ENCODE peak calls at places on chromosome 18, in four cellular contexts. One of them, this sample, is unnamed.

GRCh38 chr18:8513249-8513648 is 96.0 kb upstream of the RAB12 start:
- DNase-seq in stomach: no peak
- DNase-seq in GM12892: no peak
- DNase-seq in Panc1: no peak
- DNase-seq in this sample: no peak

GRCh38 chr18:56139792-56140254 is 498.6 kb downstream of the TXNL1 start:
- DNase-seq in GM12892: no peak
- DNase-seq in stomach: peak
- DNase-seq in Panc1: no peak
- DNase-seq in this sample: no peak

GRCh38 chr18:47397671-47398319 is 146.3 kb upstream of the SKOR2 start:
- DNase-seq in GM12892: no peak
- DNase-seq in stomach: no peak
- DNase-seq in Panc1: no peak
- DNase-seq in this sample: no peak

GRCh38 chr18:6294119-6294784 is 120.5 kb downstream of the L3MBTL4 start:
- DNase-seq in Panc1: no peak
- DNase-seq in stomach: no peak
- DNase-seq in GM12892: no peak
- DNase-seq in this sample: no peak

GRCh38 chr18:35324926-35325655 is 19.1 kb downstream of the ZNF24 start:
- DNase-seq in Panc1: no peak
- DNase-seq in stomach: no peak
- DNase-seq in GM12892: no peak
- DNase-seq in this sample: no peak

GRCh38 chr18:7370812-7371211 is 139.9 kb downstream of the LRRC30 start:
- DNase-seq in GM12892: no peak
- DNase-seq in stomach: peak
- DNase-seq in Panc1: no peak
- DNase-seq in this sample: no peak

GRCh38 chr18:45171575-45172225 is 443.6 kb upstream of the SLC14A2 start:
- DNase-seq in GM12892: no peak
- DNase-seq in Panc1: no peak
- DNase-seq in stomach: no peak
- DNase-seq in this sample: no peak

GRCh38 chr18:31399336-31400032 is 22.9 kb downstream of the DSG4 start:
- DNase-seq in GM12892: no peak
- DNase-seq in stomach: no peak
- DNase-seq in Panc1: no peak
- DNase-seq in this sample: no peak

GRCh38 chr18:58005885-58006523 is 38.0 kb upstream of the NEDD4L start:
- DNase-seq in GM12892: no peak
- DNase-seq in stomach: no peak
- DNase-seq in Panc1: no peak
- DNase-seq in this sample: no peak

GRCh38 chr18:8121942-8122480 is 487.2 kb upstream of the RAB12 start:
- DNase-seq in Panc1: no peak
- DNase-seq in stomach: no peak
- DNase-seq in GM12892: no peak
- DNase-seq in this sample: no peak

GRCh38 chr18:40371673-40372072 is 1583.4 kb upstream of the PIK3C3 start:
- DNase-seq in GM12892: no peak
- DNase-seq in stomach: no peak
- DNase-seq in Panc1: no peak
- DNase-seq in this sample: no peak

GRCh38 chr18:40222736-40223135 is 1732.3 kb upstream of the PIK3C3 start:
- DNase-seq in stomach: no peak
- DNase-seq in GM12892: no peak
- DNase-seq in Panc1: no peak
- DNase-seq in this sample: no peak

GRCh38 chr18:28793911-28794310 is 617.0 kb upstream of the CDH2 start:
- DNase-seq in GM12892: no peak
- DNase-seq in stomach: no peak
- DNase-seq in Panc1: no peak
- DNase-seq in this sample: no peak

GRCh38 chr18:39571511-39571910 is 2005.9 kb upstream of the CELF4 start:
- DNase-seq in Panc1: no peak
- DNase-seq in GM12892: no peak
- DNase-seq in stomach: no peak
- DNase-seq in this sample: no peak

GRCh38 chr18:43422483-43422882 is 145.2 kb upstream of the SYT4 start:
- DNase-seq in GM12892: no peak
- DNase-seq in stomach: no peak
- DNase-seq in Panc1: no peak
- DNase-seq in this sample: no peak

GRCh38 chr18:63074987-63075404 is 244.6 kb downstream of the BCL2 start:
- DNase-seq in GM12892: no peak
- DNase-seq in Panc1: no peak
- DNase-seq in stomach: peak
- DNase-seq in this sample: peak

GRCh38 chr18:10833656-10834055 is 307.8 kb downstream of the NAPG start:
- DNase-seq in GM12892: no peak
- DNase-seq in Panc1: no peak
- DNase-seq in stomach: no peak
- DNase-seq in this sample: no peak

GRCh38 chr18:56562479-56562878 is 75.9 kb downstream of the TXNL1 start:
- DNase-seq in GM12892: no peak
- DNase-seq in stomach: no peak
- DNase-seq in Panc1: no peak
- DNase-seq in this sample: no peak

GRCh38 chr18:54830260-54830659 is 2.0 kb downstream of the RAB27B start:
- DNase-seq in GM12892: no peak
- DNase-seq in stomach: no peak
- DNase-seq in Panc1: no peak
- DNase-seq in this sample: no peak

GRCh38 chr18:67509711-67510110 is 6.8 kb downstream of the DSEL start:
- DNase-seq in stomach: no peak
- DNase-seq in GM12892: no peak
- DNase-seq in Panc1: no peak
- DNase-seq in this sample: no peak

GRCh38 chr18:48999569-48999968 is 48.8 kb upstream of the SMAD7 start:
- DNase-seq in Panc1: no peak
- DNase-seq in GM12892: no peak
- DNase-seq in stomach: no peak
- DNase-seq in this sample: no peak
- TF ChIP-seq POLR2AphosphoS5 in Panc1: no peak
- TF ChIP-seq POLR2AphosphoS5 in GM12892: no peak
- TF ChIP-seq POLR2AphosphoS5 in stomach: no peak
- TF ChIP-seq POLR2AphosphoS5 in this sample: no peak

DNA sequence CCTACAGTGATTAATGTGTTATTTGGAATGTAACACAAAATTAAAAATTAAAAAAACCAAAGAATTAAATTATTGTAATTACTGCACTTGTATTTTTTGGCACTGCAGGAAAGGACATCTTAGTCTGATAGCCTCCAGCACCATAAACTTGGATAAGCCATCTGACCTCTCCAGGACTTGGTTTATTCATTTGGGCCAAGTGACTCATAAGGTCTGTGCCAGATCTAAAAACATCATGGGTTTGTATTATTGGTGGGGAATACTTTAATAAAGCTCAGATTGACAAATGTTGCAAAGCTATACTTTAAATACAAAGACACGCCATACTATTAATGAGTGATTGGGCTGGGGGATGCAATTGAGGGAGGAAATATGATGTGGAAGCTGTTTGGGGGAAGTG is 225.2 kb downstream of the ZNF521 start:
- DNase-seq in GM12892: no peak
- DNase-seq in Panc1: no peak
- DNase-seq in stomach: no peak
- DNase-seq in this sample: no peak
- TF ChIP-seq POLR2AphosphoS5 in GM12892: no peak
- TF ChIP-seq POLR2AphosphoS5 in Panc1: no peak
- TF ChIP-seq POLR2AphosphoS5 in stomach: no peak
- TF ChIP-seq POLR2AphosphoS5 in this sample: no peak

DNA sequence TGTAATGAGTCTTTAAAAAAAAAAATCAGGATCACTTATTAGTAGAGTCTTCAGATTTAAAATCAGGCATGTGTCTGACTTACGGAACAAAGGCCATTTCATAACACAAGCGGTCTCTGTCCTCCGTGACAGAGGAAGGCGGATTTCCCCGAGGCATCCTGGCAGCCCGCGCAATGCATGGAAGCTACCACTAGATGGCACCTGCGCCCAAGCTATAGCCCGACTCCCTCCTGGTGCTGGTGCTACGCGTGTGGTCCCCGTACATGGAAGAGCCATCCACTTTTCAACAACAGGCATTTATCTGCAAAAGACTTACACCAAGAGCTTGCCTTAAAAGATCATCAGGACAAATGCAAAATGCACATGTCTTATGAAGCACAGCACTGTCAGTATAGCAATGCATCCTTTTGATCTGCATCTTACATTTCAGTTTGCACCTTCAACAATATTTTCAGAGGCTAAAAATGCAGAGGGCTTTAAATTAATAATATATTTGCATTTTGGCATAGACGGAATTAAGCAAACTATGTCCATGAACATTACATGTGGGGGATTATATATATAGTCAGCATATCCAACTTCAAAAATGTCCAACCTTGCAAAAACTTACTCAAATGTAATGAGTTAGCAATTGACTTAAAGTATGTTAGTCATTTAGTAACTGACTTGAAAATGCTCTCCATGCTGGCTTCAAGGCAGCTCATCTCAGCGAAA is 96.0 kb downstream of the ZNF516 start:
- DNase-seq in Panc1: peak
- DNase-seq in GM12892: peak
- DNase-seq in stomach: peak
- DNase-seq in this sample: peak
- TF ChIP-seq POLR2AphosphoS5 in Panc1: no peak
- TF ChIP-seq POLR2AphosphoS5 in GM12892: no peak
- TF ChIP-seq POLR2AphosphoS5 in stomach: peak
- TF ChIP-seq POLR2AphosphoS5 in this sample: no peak

GRCh38 chr18:27544211-27544610 is 359.1 kb upstream of the CHST9 start:
- DNase-seq in Panc1: no peak
- DNase-seq in stomach: no peak
- DNase-seq in GM12892: no peak
- DNase-seq in this sample: no peak

GRCh38 chr18:27546991-27547390 is 361.9 kb upstream of the CHST9 start:
- DNase-seq in stomach: no peak
- DNase-seq in Panc1: no peak
- DNase-seq in GM12892: no peak
- DNase-seq in this sample: no peak

DNA sequence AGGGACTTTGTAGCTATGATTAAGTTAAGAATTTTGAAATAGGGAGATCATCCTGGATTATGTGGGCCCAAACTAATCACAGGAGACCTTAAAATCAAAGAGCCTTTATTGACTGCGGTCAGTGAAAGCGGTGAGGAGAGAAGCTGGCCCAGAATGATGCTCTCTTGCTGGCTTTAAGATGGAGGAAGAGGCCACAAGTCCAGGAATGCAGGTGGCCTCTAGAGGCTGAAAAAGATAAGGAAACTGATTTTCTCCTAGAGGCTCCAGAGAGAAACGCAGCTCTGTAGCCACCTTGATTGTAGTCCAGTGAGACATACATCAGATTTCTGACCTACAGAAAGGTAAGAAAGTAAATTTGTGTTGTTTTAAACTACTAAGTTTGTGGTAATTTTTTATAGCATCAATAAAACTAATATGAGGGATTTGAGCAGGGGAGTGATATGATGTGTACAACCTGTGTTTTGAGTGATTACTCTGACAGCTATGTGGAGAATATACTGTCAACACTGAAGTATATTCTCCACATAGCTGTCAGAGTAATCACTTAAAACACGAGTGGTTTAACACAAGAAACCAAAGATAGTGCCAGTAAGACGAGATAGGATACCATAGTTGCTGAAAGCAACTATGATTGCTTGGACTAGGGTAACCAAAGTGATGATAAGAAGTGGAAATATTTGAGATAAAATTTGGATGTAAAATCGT is 364.4 kb upstream of the CHST9 start:
- DNase-seq in Panc1: no peak
- DNase-seq in GM12892: no peak
- DNase-seq in stomach: no peak
- DNase-seq in this sample: no peak
- TF ChIP-seq POLR2AphosphoS5 in Panc1: no peak
- TF ChIP-seq POLR2AphosphoS5 in GM12892: no peak
- TF ChIP-seq POLR2AphosphoS5 in stomach: no peak
- TF ChIP-seq POLR2AphosphoS5 in this sample: no peak